ENCODE peak calls at places on chromosome X, in four cellular contexts. One of them, this sample, is unnamed.

GRCh38 chrX:111447298-111447697 is 35.3 kb upstream of the DCX start:
- DNase-seq in psoas muscle: no peak
- DNase-seq in fibroblast of pulmonary artery: peak
- DNase-seq in CD4-positive, alpha-beta T cell: no peak
- DNase-seq in this sample: peak

GRCh38 chrX:103101280-103102042 is 8.5 kb upstream of the NXF3 start:
- DNase-seq in psoas muscle: no peak
- DNase-seq in CD4-positive, alpha-beta T cell: no peak
- DNase-seq in fibroblast of pulmonary artery: peak
- DNase-seq in this sample: no peak

GRCh38 chrX:151871244-151871643 is 41.4 kb upstream of the MAGEA4 start:
- DNase-seq in psoas muscle: no peak
- DNase-seq in CD4-positive, alpha-beta T cell: no peak
- DNase-seq in fibroblast of pulmonary artery: peak
- DNase-seq in this sample: no peak

GRCh38 chrX:47380268-47380667 is 9.9 kb downstream of the ZNF157 start:
- DNase-seq in psoas muscle: no peak
- DNase-seq in fibroblast of pulmonary artery: no peak
- DNase-seq in CD4-positive, alpha-beta T cell: peak
- DNase-seq in this sample: no peak

GRCh38 chrX:2502668-2503519 is 2.1 kb upstream of the DHRSX start:
- DNase-seq in psoas muscle: no peak
- DNase-seq in CD4-positive, alpha-beta T cell: no peak
- DNase-seq in fibroblast of pulmonary artery: peak
- DNase-seq in this sample: no peak

GRCh38 chrX:87583679-87584078 is 66.1 kb downstream of the KLHL4 start:
- DNase-seq in CD4-positive, alpha-beta T cell: no peak
- DNase-seq in psoas muscle: no peak
- DNase-seq in fibroblast of pulmonary artery: peak
- DNase-seq in this sample: no peak

GRCh38 chrX:51860679-51861078 is 32.7 kb upstream of the MAGED1 start:
- DNase-seq in CD4-positive, alpha-beta T cell: no peak
- DNase-seq in fibroblast of pulmonary artery: peak
- DNase-seq in psoas muscle: no peak
- DNase-seq in this sample: no peak

GRCh38 chrX:149272690-149273463 is 232.2 kb downstream of the IDS start:
- DNase-seq in psoas muscle: no peak
- DNase-seq in fibroblast of pulmonary artery: no peak
- DNase-seq in CD4-positive, alpha-beta T cell: no peak
- DNase-seq in this sample: no peak

GRCh38 chrX:108511721-108512120 is 72.1 kb downstream of the COL4A5 start:
- DNase-seq in psoas muscle: no peak
- DNase-seq in fibroblast of pulmonary artery: peak
- DNase-seq in CD4-positive, alpha-beta T cell: no peak
- DNase-seq in this sample: no peak

GRCh38 chrX:23501974-23502373 is 165.3 kb upstream of the PRDX4 start:
- DNase-seq in psoas muscle: no peak
- DNase-seq in CD4-positive, alpha-beta T cell: no peak
- DNase-seq in fibroblast of pulmonary artery: no peak
- DNase-seq in this sample: no peak

GRCh38 chrX:68462197-68462596 is 28.9 kb upstream of the OPHN1 start:
- DNase-seq in fibroblast of pulmonary artery: peak
- DNase-seq in CD4-positive, alpha-beta T cell: no peak
- DNase-seq in psoas muscle: no peak
- DNase-seq in this sample: no peak

GRCh38 chrX:9465380-9466114 is 689 bp downstream of the TBL1X start:
- DNase-seq in fibroblast of pulmonary artery: no peak
- DNase-seq in CD4-positive, alpha-beta T cell: peak
- DNase-seq in psoas muscle: peak
- DNase-seq in this sample: no peak

GRCh38 chrX:32893751-32894150 is 317.6 kb downstream of the DMD start:
- DNase-seq in CD4-positive, alpha-beta T cell: no peak
- DNase-seq in fibroblast of pulmonary artery: no peak
- DNase-seq in psoas muscle: peak
- DNase-seq in this sample: no peak

GRCh38 chrX:149198980-149199732 is 305.9 kb downstream of the IDS start:
- DNase-seq in psoas muscle: no peak
- DNase-seq in CD4-positive, alpha-beta T cell: no peak
- DNase-seq in fibroblast of pulmonary artery: no peak
- DNase-seq in this sample: no peak

GRCh38 chrX:2627272-2627867 is 63.7 kb upstream of the CD99 start:
- DNase-seq in CD4-positive, alpha-beta T cell: peak
- DNase-seq in psoas muscle: no peak
- DNase-seq in fibroblast of pulmonary artery: peak
- DNase-seq in this sample: peak

GRCh38 chrX:153708415-153708814 is 15.8 kb downstream of the BCAP31 start:
- DNase-seq in psoas muscle: peak
- DNase-seq in CD4-positive, alpha-beta T cell: peak
- DNase-seq in fibroblast of pulmonary artery: peak
- DNase-seq in this sample: no peak

GRCh38 chrX:130631011-130631410 is 229.2 kb downstream of the RBMX2 start:
- DNase-seq in fibroblast of pulmonary artery: no peak
- DNase-seq in psoas muscle: no peak
- DNase-seq in CD4-positive, alpha-beta T cell: no peak
- DNase-seq in this sample: no peak

GRCh38 chrX:86047174-86047991 is at the start of gene CHM:
- DNase-seq in fibroblast of pulmonary artery: peak
- DNase-seq in CD4-positive, alpha-beta T cell: peak
- DNase-seq in psoas muscle: peak
- DNase-seq in this sample: peak

GRCh38 chrX:104922206-104922621 is 298.3 kb downstream of the TEX13A start:
- DNase-seq in fibroblast of pulmonary artery: peak
- DNase-seq in CD4-positive, alpha-beta T cell: peak
- DNase-seq in psoas muscle: peak
- DNase-seq in this sample: no peak

GRCh38 chrX:20320461-20321159 is 53.9 kb upstream of the RPS6KA3 start:
- DNase-seq in psoas muscle: no peak
- DNase-seq in fibroblast of pulmonary artery: no peak
- DNase-seq in CD4-positive, alpha-beta T cell: peak
- DNase-seq in this sample: no peak

GRCh38 chrX:132505116-132505515 is 16.3 kb upstream of the MBNL3 start:
- DNase-seq in fibroblast of pulmonary artery: peak
- DNase-seq in psoas muscle: peak
- DNase-seq in CD4-positive, alpha-beta T cell: no peak
- DNase-seq in this sample: no peak

GRCh38 chrX:4764888-4765287 is 1051.4 kb upstream of the PRKX start:
- DNase-seq in fibroblast of pulmonary artery: peak
- DNase-seq in psoas muscle: no peak
- DNase-seq in CD4-positive, alpha-beta T cell: no peak
- DNase-seq in this sample: no peak

DNA sequence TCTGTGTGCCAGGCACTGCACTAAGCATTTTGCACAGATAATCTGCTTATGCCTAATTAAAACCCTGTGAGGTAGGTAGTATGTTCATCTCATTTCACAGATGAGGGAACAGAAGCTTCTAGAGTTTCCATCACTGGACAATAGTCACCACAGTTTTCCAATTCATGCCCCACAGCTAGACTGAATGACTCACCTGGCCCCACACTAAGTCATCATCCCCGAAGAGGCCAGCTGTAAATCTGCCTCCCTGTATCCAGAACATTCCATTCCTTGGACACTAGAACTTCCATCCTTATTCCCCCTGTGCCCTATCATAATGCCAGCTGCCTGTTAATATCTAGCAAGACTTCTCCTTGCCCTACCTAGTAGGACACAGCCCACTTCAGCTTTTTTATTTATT is 40.9 kb upstream of the NYX start:
- DNase-seq in CD4-positive, alpha-beta T cell: no peak
- DNase-seq in fibroblast of pulmonary artery: no peak
- DNase-seq in psoas muscle: no peak
- DNase-seq in this sample: no peak
- TF ChIP-seq CTCF in CD4-positive, alpha-beta T cell: no peak
- TF ChIP-seq CTCF in fibroblast of pulmonary artery: no peak
- TF ChIP-seq CTCF in psoas muscle: no peak
- TF ChIP-seq CTCF in this sample: no peak

GRCh38 chrX:75038925-75039324 is 113.7 kb upstream of the NEXMIF start:
- DNase-seq in CD4-positive, alpha-beta T cell: no peak
- DNase-seq in psoas muscle: no peak
- DNase-seq in fibroblast of pulmonary artery: peak
- DNase-seq in this sample: no peak
- TF ChIP-seq CTCF in CD4-positive, alpha-beta T cell: no peak
- TF ChIP-seq CTCF in psoas muscle: no peak
- TF ChIP-seq CTCF in fibroblast of pulmonary artery: peak
- TF ChIP-seq CTCF in this sample: no peak

DNA sequence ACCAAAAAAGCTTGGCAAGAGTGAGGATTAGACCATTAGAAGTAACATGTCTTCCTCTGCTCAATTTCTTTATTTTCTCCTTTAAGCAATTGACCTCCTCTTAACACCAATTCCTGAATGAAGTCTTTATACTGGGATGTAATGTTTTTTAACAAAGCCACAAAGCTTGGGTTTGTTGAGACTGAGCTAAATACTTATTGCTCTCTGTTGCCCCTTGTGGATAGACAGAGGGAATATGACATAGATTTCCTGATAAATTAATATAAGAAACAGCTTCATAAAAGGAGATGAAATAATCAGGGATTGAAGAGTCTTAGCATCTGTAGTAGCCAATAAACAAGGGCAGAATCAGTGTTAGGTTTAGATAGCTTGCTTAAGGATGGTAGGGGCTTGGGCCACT is 57.6 kb downstream of the CCDC160 start:
- DNase-seq in CD4-positive, alpha-beta T cell: no peak
- DNase-seq in psoas muscle: no peak
- DNase-seq in fibroblast of pulmonary artery: peak
- DNase-seq in this sample: no peak
- TF ChIP-seq CTCF in CD4-positive, alpha-beta T cell: no peak
- TF ChIP-seq CTCF in psoas muscle: no peak
- TF ChIP-seq CTCF in fibroblast of pulmonary artery: peak
- TF ChIP-seq CTCF in this sample: peak

GRCh38 chrX:119009071-119009470 is 34.7 kb downstream of the LONRF3 start:
- DNase-seq in CD4-positive, alpha-beta T cell: no peak
- DNase-seq in fibroblast of pulmonary artery: no peak
- DNase-seq in psoas muscle: no peak
- DNase-seq in this sample: no peak
- TF ChIP-seq CTCF in CD4-positive, alpha-beta T cell: no peak
- TF ChIP-seq CTCF in fibroblast of pulmonary artery: no peak
- TF ChIP-seq CTCF in psoas muscle: no peak
- TF ChIP-seq CTCF in this sample: no peak

GRCh38 chrX:141278306-141278705 is 36.0 kb upstream of the SPANXC start:
- DNase-seq in CD4-positive, alpha-beta T cell: no peak
- DNase-seq in psoas muscle: no peak
- DNase-seq in fibroblast of pulmonary artery: peak
- DNase-seq in this sample: no peak
- TF ChIP-seq CTCF in CD4-positive, alpha-beta T cell: no peak
- TF ChIP-seq CTCF in psoas muscle: peak
- TF ChIP-seq CTCF in fibroblast of pulmonary artery: peak
- TF ChIP-seq CTCF in this sample: no peak

DNA sequence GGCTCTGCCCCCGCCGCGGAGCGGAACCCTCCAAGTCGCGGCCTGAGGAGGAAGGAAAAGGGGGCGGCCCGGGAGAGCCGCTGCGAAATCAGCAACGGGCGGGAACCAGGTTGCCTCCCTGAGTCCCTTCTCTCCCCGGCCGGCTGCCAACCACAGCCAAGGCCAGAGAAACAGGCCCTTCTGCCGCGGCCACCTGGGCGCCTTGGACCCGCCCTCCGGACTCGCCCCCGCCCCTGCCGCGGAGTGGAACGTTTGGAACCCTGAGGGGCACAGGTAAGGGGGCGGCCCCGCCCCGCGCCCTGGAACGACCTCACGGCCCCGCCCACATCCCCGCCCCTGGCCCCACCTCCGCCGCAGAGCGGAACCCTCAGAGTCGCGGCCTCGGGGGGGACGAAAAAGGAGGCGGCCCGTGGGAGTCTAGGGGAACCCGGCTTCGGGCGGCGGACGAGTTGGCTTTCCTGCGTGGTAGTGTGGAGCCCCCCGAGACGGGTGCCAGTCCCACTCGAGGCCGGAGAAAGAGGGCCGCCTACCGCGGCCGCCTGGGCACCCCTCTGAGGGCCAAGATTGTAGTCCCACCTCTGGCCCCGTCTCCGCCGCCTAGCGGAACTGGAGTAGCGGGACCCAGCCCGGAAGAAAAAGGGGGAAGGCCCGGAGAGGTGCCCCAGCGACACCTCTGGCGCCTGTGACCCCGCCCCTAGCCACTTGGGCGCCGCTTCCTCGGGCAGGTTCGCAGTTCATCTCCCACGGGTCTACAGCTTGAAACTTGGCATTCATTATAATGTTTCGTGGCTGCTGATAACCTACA is 669 bp upstream of the PHKA2 start:
- DNase-seq in CD4-positive, alpha-beta T cell: peak
- DNase-seq in fibroblast of pulmonary artery: peak
- DNase-seq in psoas muscle: peak
- DNase-seq in this sample: peak
- TF ChIP-seq CTCF in CD4-positive, alpha-beta T cell: peak
- TF ChIP-seq CTCF in fibroblast of pulmonary artery: peak
- TF ChIP-seq CTCF in psoas muscle: peak
- TF ChIP-seq CTCF in this sample: no peak

GRCh38 chrX:65035451-65035779 is 59.2 kb upstream of the ZC4H2 start:
- DNase-seq in CD4-positive, alpha-beta T cell: no peak
- DNase-seq in fibroblast of pulmonary artery: peak
- DNase-seq in psoas muscle: peak
- DNase-seq in this sample: no peak

GRCh38 chrX:65034292-65034640 is 58.0 kb upstream of the ZC4H2 start:
- DNase-seq in psoas muscle: no peak
- DNase-seq in fibroblast of pulmonary artery: no peak
- DNase-seq in CD4-positive, alpha-beta T cell: no peak
- DNase-seq in this sample: no peak

DNA sequence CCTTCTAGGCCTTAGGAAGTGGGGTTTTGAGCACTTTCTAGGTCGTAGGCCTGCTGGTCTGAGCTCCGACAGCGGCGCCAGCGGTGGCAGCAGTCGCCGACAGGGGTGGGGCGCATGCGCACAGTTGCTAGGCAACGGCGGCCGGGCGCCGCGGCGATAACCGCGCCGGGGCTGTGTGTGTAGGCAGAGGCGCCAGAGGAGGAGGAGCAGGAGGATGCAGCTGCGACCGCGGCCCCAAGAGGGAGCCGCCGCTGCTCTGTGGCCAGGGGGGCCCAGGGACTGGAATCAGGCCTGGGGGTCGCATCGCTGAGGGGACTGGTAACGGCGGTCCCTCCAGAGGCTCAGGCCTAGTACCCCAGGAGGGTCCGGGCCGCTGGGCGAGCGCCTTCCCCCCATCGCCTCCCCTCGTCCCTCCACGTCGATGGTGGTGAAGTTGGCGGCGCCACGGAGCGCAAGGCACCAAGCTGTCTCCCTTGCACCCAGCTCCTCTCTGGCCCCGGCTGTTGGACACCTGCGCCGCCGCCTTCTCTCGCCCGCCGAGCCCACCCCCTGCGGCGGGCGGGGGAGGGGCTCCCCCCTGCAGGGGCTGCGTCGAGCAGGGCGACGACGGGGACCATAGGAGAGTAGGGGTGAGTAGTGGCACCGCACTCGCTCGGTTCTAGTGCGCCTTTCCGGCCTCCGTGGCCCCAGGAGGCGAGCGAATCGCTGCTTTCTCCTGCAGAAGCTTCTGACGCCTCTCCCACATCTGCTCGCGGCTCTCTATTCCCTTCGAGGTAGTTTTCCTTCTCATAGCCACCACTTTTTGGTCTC is 58.6 kb upstream of the ZC4H2 start:
- DNase-seq in psoas muscle: peak
- DNase-seq in fibroblast of pulmonary artery: peak
- DNase-seq in CD4-positive, alpha-beta T cell: peak
- DNase-seq in this sample: peak
- TF ChIP-seq CTCF in psoas muscle: no peak
- TF ChIP-seq CTCF in fibroblast of pulmonary artery: no peak
- TF ChIP-seq CTCF in CD4-positive, alpha-beta T cell: peak
- TF ChIP-seq CTCF in this sample: no peak